ENCODE peak calls at places on chromosomes 3 and 15, in four cellular contexts. E is fibroblast of lung, Q is tibial artery, S is HCT116. M is an unnamed sample. For H3K36me3, the result is how much of the 10 kb centered on the place peaks cover.

GRCh38 chr3:187669675-187670504 is at the start of gene SST:
- DNase-seq in E (peak), Q (no peak), S (no peak), M (peak)

GRCh38 chr15:31366169-31366734 is 39.6 kb downstream of the KLF13 start:
- DNase-seq in E (no peak), Q (peak), S (no peak), M (no peak)

GRCh38 chr15:95252404-95252803 is 1021.0 kb downstream of the MCTP2 start:
- DNase-seq in E (no peak), Q (no peak), S (no peak), M (no peak)

GRCh38 chr15:97482521-97482920 is 478.0 kb upstream of the ARRDC4 start:
- DNase-seq in E (no peak), Q (no peak), S (no peak), M (no peak)

GRCh38 chr15:27324871-27325270 is 353.9 kb downstream of the GABRG3 start:
- DNase-seq in E (no peak), Q (no peak), S (no peak), M (no peak)

GRCh38 chr15:86255247-86255646 is 175.6 kb downstream of the AGBL1 start:
- DNase-seq in E (no peak), Q (no peak), S (no peak), M (no peak)

GRCh38 chr3:11377726-11378125 is 105.5 kb downstream of the ATG7 start:
- DNase-seq in E (no peak), Q (no peak), S (no peak), M (no peak)

GRCh38 chr3:115960799-115961198 is 337.5 kb downstream of the GAP43 start:
- DNase-seq in E (no peak), Q (no peak), S (no peak), M (no peak)

GRCh38 chr3:100159564-100160153 is 45.4 kb upstream of the FILIP1L start:
- DNase-seq in E (peak), Q (no peak), S (no peak), M (no peak)

GRCh38 chr3:89184151-89184550 is 76.7 kb downstream of the EPHA3 start:
- DNase-seq in E (no peak), Q (no peak), S (no peak), M (no peak)

GRCh38 chr15:80478075-80478474 is 73.9 kb downstream of the ARNT2 start:
- DNase-seq in E (peak), Q (no peak), S (no peak), M (no peak)

GRCh38 chr3:150765949-150766720 is 3.2 kb upstream of the SIAH2 start:
- DNase-seq in E (peak), Q (no peak), S (no peak), M (peak)

GRCh38 chr3:64082917-64083587 is 59.8 kb upstream of the PSMD6 start:
- DNase-seq in E (no peak), Q (no peak), S (no peak), M (no peak)

GRCh38 chr3:126527455-126528211 is 3.7 kb downstream of the CHST13 start:
- DNase-seq in E (no peak), Q (no peak), S (no peak), M (no peak)

GRCh38 chr3:44468572-44469520 is 8.6 kb downstream of the ZNF445 start:
- DNase-seq in E (peak), Q (no peak), S (peak), M (no peak)
- H3K4me3 ChIP-seq in E (no peak), Q (no peak), S (no peak), M (no peak)

DNA sequence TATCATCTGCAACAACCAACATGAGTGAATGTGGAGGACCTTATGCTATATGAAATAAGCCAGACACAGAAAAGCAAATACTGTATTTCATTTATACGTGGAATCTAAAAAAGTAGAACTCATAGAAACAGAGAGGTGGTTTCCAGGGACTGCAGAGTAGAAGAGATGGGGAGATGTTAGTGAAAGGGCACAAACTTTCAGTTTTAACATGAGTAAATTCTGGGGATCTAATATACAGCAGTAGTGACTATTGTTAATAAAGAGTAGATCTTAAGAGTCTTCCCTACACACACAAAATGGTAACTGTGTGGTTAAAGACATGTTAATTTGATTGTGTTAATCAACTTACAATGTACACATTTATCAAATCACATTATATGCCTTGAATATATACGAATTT is 20.9 kb upstream of the MELTF start:
- DNase-seq in E (no peak), Q (no peak), S (no peak), M (no peak)
- H3K36me3 ChIP-seq in E (under half), Q (under half), S (under half), M (under half)

GRCh38 chr3:123376451-123377172 is 72.3 kb downstream of the ADCY5 start:
- DNase-seq in E (no peak), Q (peak), S (no peak), M (no peak)

GRCh38 chr3:123377173-123377740 is 71.6 kb downstream of the ADCY5 start:
- DNase-seq in E (no peak), Q (peak), S (no peak), M (no peak)

GRCh38 chr3:123380261-123380660 is 68.6 kb downstream of the ADCY5 start:
- DNase-seq in E (no peak), Q (peak), S (no peak), M (no peak)

GRCh38 chr3:123379041-123379830 is 69.7 kb downstream of the ADCY5 start:
- DNase-seq in E (no peak), Q (peak), S (no peak), M (no peak)

GRCh38 chr3:123378409-123378915 is 70.4 kb downstream of the ADCY5 start:
- DNase-seq in E (no peak), Q (peak), S (no peak), M (no peak)
- H3K4me3 ChIP-seq in E (no peak), Q (no peak), S (no peak), M (no peak)

GRCh38 chr15:41521614-41522013 is 8.0 kb upstream of the LTK start:
- DNase-seq in E (no peak), Q (no peak), S (no peak), M (no peak)
- H3K36me3 ChIP-seq in E (under half), Q (under half), S (under half), M (under half)

GRCh38 chr15:84840741-84841429 is 23.7 kb downstream of the ALPK3 start:
- DNase-seq in E (peak), Q (peak), S (peak), M (no peak)

GRCh38 chr15:84842781-84843180 is 25.6 kb downstream of the ALPK3 start:
- DNase-seq in E (no peak), Q (no peak), S (no peak), M (no peak)

GRCh38 chr15:84836859-84837258 is 19.7 kb downstream of the ALPK3 start:
- DNase-seq in E (no peak), Q (no peak), S (no peak), M (no peak)

GRCh38 chr15:84840255-84840654 is 23.1 kb downstream of the ALPK3 start:
- DNase-seq in E (no peak), Q (no peak), S (no peak), M (no peak)

GRCh38 chr15:84839714-84840113 is 22.6 kb downstream of the ALPK3 start:
- DNase-seq in E (no peak), Q (no peak), S (no peak), M (no peak)
- H3K4me3 ChIP-seq in E (no peak), Q (no peak), S (no peak), M (no peak)

DNA sequence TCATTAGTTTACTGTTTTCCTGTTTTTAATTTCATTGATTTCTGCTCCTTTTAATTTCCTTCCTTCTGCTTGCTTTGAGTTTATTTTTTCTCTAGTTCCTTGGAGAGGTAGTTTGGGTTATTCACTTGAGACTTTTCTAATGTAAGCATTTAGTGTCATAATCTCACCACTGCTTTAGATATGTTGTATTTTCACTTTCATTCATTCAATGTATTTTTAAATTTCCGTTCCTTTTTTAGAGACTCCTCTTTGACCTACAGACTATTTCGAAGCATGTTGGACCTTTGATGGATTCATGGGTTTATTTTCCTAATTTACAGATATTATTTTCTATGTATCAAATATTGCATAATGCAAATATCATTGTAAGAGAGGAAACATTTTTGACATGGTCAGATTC is 23.3 kb downstream of the KLHL18 start:
- DNase-seq in E (no peak), Q (no peak), S (no peak), M (no peak)
- H3K36me3 ChIP-seq in E (under half), Q (under half), S (under half), M (under half)

DNA sequence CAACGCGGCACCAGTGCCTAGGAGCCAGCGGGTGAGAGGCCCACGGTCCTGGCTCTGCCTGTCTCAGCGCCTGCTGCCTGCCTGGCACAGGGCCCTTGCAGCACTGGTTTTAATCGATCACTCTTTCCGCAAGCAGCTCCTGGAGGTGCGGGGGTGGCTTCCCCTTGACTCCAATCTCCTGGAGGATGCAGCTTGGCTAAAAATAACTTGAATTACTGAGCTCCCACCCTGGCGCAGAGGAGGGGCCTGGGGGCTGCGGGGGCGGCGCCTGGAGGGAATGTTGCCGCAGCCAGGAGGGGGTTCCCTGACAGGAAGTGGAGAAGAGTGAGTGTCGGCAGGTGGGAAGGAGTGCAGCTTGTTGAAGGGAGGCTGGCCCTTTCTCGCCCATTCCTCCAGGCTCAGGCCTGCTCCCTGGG is 9.9 kb upstream of the RPL29 start:
- DNase-seq in E (peak), Q (no peak), S (no peak), M (no peak)
- H3K4me3 ChIP-seq in E (no peak), Q (no peak), S (no peak), M (no peak)

M was measured in MM.1S.